ENCODE peak calls at places on chromosome 18, in eight cellular contexts. L is fibroblast of mammary gland, J is omental fat pad, R is GM13976, P is hepatocyte, N is K562, K is tibial nerve, S is GM13977. F is an unnamed sample.

GRCh38 chr18:77208969-77209368 is 40.7 kb upstream of the GALR1 start:
- DNase-seq in L (peak; percentile 84), J (no peak), R (peak; percentile 74), P (no peak), N (no peak), K (no peak), S (peak; percentile 71), F (no peak)

GRCh38 chr18:48066225-48066652 is 135.8 kb upstream of the SMAD2 start:
- DNase-seq in L (no peak), J (no peak), R (no peak), P (no peak), N (no peak), K (no peak), S (no peak), F (no peak)

GRCh38 chr18:70234667-70235459 is 29.4 kb upstream of the RTTN start:
- DNase-seq in L (peak; percentile 14), J (no peak), R (no peak), P (no peak), N (no peak), K (no peak), S (no peak), F (no peak)

GRCh38 chr18:68667121-68667520 is 47.8 kb downstream of the TMX3 start:
- DNase-seq in L (peak; percentile 35), J (no peak), R (no peak), P (no peak), N (no peak), K (no peak), S (no peak), F (no peak)

GRCh38 chr18:57004366-57005121 is 142.3 kb upstream of the BOD1L2 start:
- DNase-seq in L (peak; percentile 56), J (no peak), R (peak; percentile 54), P (peak; percentile 31), N (no peak), K (no peak), S (peak; percentile 49), F (no peak)

GRCh38 chr18:24669502-24669901 is 209.1 kb downstream of the HRH4 start:
- DNase-seq in L (no peak), J (no peak), R (no peak), P (no peak), N (no peak), K (no peak), S (no peak), F (no peak)

GRCh38 chr18:63963610-63964256 is 6.1 kb upstream of the SERPINB8 start:
- DNase-seq in L (peak; percentile 73), J (no peak), R (no peak), P (peak; percentile 84), N (no peak), K (peak; percentile 48), S (peak; percentile 20), F (peak; percentile 38)

GRCh38 chr18:77346446-77346845 is 96.8 kb downstream of the GALR1 start:
- DNase-seq in L (peak; percentile 82), J (no peak), R (no peak), P (no peak), N (no peak), K (no peak), S (no peak), F (no peak)

GRCh38 chr18:58405107-58405898 is 223.6 kb downstream of the ALPK2 start:
- DNase-seq in L (no peak), J (no peak), R (no peak), P (no peak), N (no peak), K (no peak), S (no peak), F (no peak)

GRCh38 chr18:58409802-58410445 is 219.0 kb downstream of the ALPK2 start:
- DNase-seq in L (no peak), J (no peak), R (no peak), P (no peak), N (no peak), K (no peak), S (no peak), F (no peak)

GRCh38 chr18:58407263-58407648 is 221.6 kb downstream of the ALPK2 start:
- DNase-seq in L (no peak), J (no peak), R (no peak), P (peak; percentile 68), N (no peak), K (no peak), S (no peak), F (no peak)

GRCh38 chr18:58408665-58409064 is 220.2 kb downstream of the ALPK2 start:
- DNase-seq in L (no peak), J (no peak), R (no peak), P (no peak), N (no peak), K (no peak), S (no peak), F (no peak)

DNA sequence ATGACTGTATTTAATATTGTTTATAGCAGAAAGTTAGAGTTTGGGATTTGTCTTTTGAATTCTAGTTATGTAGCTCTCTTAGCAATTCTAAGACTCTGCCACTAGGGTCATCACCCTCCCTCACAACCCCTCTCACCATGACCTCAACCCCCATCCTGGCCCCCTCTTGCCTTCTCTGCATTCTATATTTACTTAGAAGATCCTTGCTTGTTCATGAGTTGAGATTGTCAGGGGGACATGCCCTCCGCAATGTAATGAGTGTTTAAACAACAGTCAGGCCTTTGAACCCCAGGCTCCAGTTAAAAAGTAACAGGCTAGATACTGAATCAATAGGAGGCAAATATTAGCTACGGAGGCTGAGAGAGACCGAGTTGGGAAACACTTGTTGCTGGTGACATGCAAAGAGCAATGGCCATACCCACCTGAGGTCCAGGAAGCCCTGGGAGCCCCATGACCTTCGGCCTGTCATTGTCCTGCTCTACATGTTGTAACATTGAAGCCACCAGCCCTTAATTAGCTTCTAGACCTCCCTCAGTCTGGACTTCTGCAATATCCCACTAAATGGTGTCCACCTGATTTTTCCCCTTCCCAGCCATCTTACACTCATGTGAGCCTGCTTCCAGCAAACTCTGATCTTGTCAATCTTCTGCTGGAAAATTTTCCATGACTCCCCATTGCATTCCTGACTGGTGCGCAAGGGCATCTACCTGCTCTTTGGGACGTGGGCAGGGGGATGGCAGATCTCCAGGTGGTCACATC is 221.1 kb downstream of the ALPK2 start:
- DNase-seq in L (no peak), J (no peak), R (no peak), P (peak; percentile 68), N (peak; percentile 13), K (no peak), S (no peak), F (no peak)
- TF ChIP-seq CTCF in L (no peak), J (no peak), R (no peak), P (no peak), N (no peak), K (no peak), S (no peak), F (no peak)

DNA sequence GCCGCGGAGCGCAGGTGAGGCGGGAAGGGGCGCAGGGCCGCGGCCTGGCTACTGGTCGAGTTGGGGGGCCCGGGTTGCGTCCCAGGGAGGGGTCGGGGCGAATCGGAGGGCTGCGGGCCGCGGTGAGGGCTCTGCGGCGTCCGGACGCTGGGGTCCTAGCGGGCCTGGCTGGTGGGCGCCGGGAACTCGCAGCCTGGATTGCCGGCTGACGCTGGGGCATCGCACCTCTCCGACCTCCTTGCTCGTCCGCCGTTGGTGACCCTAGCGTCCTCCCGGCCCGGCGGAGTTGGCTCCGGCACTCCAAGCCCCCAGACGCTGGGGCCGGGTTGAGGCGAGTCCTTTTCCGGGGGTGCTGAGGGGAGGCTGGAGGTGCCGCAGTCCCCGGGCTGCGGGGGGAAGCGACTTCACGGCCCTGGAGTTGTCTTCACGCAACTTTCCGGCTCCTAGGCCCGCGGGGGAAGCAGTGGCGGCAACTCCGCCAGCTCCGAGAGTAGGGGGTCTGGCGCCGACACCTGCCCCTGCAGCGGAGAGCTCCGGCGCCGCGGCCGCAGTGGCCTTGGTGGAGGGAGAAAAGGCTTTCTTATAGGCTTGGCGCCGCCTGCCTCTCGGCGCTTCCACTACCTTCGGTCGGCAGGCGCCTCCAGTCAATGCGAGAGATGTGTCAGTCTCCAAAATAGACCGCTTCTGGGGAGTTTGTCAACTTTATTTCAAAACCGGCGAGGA is 70.3 kb downstream of the HAUS1 start:
- DNase-seq in L (peak; percentile 39), J (no peak), R (peak; percentile 71), P (peak; percentile 75), N (peak; percentile 21), K (no peak), S (peak; percentile 71), F (peak; percentile 56)
- TF ChIP-seq CTCF in L (no peak), J (no peak), R (peak; percentile 11), P (no peak), N (peak; percentile 7), K (no peak), S (peak; percentile 17), F (no peak)

DNA sequence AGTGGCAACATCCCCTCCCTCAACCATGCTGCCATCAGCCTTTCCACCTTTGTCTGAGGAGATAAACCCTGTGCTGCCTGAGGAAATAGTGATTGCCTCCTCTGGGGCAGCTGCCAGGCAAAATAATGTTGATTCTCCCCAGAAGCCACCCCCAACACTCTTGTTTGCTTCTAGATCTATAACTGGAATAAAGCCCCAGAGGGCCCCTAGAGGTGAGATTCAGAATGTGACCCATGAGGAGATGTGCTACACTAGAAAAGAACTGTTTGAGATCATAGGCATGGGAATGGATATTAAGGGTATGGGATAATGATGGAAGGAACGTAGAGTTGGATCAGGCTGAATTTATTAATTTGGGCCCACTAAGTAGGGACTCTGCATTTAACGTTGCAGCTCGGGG is 116.3 kb upstream of the RMP24 start:
- DNase-seq in L (no peak), J (no peak), R (no peak), P (no peak), N (no peak), K (no peak), S (no peak), F (no peak)
- TF ChIP-seq CTCF in L (no peak), J (no peak), R (no peak), P (no peak), N (no peak), K (no peak), S (no peak), F (no peak)

DNA sequence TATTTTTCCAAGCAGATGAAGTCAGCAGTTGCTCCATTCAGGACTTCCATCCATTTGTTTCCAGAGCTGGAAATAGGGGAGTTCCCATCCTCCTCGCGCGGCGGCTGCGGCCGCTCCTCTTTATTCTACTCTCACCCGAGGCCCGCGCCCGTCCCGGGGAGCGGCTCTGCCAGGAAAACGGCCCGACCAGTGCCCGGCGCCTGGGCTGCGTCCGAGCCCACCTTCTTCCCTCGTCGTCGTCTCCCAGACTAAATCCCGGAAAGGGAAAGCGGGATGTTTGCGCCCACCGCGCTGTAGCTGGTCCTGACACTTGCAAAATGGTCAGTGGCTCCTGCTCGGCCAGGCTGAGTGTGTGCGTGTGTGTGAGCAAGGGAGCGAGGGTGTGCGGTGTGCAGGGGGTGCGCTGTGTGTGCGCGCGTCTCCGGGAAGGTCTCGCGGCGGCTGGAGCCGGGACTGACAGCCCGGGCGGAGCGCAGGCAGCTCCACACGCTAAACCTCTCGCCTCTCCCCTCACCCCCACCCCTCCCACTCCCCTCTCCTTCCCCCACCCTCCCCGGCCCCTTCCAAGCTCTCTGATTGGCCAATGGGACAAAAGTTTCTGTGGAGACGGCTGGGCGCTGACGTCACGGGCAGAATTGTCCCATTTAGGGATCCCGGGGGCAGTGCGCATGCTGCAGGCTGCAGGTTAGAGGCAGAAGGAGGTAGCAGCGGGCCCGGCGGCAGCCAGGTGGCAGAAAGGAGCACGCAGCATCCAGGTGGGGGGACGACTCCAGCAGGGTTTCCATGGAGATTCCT is at the start of gene NOL4:
- DNase-seq in L (no peak), J (no peak), R (peak; percentile 41), P (peak; percentile 85), N (no peak), K (no peak), S (peak; percentile 23), F (peak; percentile 76)
- TF ChIP-seq CTCF in L (no peak), J (no peak), R (peak; percentile 23), P (peak; percentile 57), N (no peak), K (no peak), S (peak; percentile 27), F (peak; percentile 14)